ENCODE peak calls at places on chromosome 19, in seven cellular contexts. K is CD4-positive, alpha-beta memory T cell; A is dorsolateral prefrontal cortex; T is endothelial cell of umbilical vein; V is HCT116; S is body of pancreas; F is GM06990. U is an unnamed sample.

GRCh38 chr19:55703790-55704215 is 28.8 kb downstream of the EPN1 start:
- DNase-seq in K (peak), A (peak), T (peak), V (peak), S (peak), F (no peak), U (peak)

GRCh38 chr19:43504426-43505185 is at the start of gene PHLDB3:
- DNase-seq in K (no peak), A (no peak), T (peak), V (no peak), S (peak), F (no peak), U (no peak)

GRCh38 chr19:29378126-29378525 is 147.7 kb upstream of the VSTM2B start:
- DNase-seq in K (no peak), A (no peak), T (no peak), V (no peak), S (no peak), F (no peak), U (no peak)

GRCh38 chr19:47374876-47375693 is 26.0 kb downstream of the DHX34 start:
- DNase-seq in K (no peak), A (no peak), T (no peak), V (no peak), S (no peak), F (no peak), U (no peak)

GRCh38 chr19:53076984-53077383 is 26.2 kb downstream of the ZNF160 start:
- DNase-seq in K (no peak), A (peak), T (peak), V (no peak), S (peak), F (no peak), U (no peak)

GRCh38 chr19:10158485-10158884 is 36.3 kb downstream of the DNMT1 start:
- DNase-seq in K (no peak), A (no peak), T (no peak), V (no peak), S (no peak), F (no peak), U (no peak)

GRCh38 chr19:20315543-20315942 is 148.5 kb downstream of the ZNF486 start:
- DNase-seq in K (no peak), A (no peak), T (no peak), V (no peak), S (no peak), F (no peak), U (no peak)

GRCh38 chr19:3987619-3988371 is 2.5 kb upstream of the EEF2 start:
- DNase-seq in K (peak), A (peak), T (peak), V (peak), S (peak), F (peak), U (peak)

GRCh38 chr19:13121551-13122274 is 3.6 kb downstream of the NACC1 start:
- DNase-seq in K (no peak), A (no peak), T (no peak), V (no peak), S (no peak), F (no peak), U (no peak)

GRCh38 chr19:13165091-13165997 is 15.1 kb downstream of the IER2 start:
- DNase-seq in K (no peak), A (no peak), T (peak), V (no peak), S (no peak), F (no peak), U (no peak)

GRCh38 chr19:8213827-8214672 is 4.9 kb downstream of the CERS4 start:
- DNase-seq in K (no peak), A (no peak), T (no peak), V (no peak), S (no peak), F (no peak), U (no peak)

GRCh38 chr19:45526143-45526542 is 18.9 kb downstream of the VASP start:
- DNase-seq in K (no peak), A (peak), T (peak), V (no peak), S (peak), F (no peak), U (no peak)

GRCh38 chr19:29620931-29621351 is 14.9 kb downstream of the POP4 start:
- DNase-seq in K (no peak), A (no peak), T (no peak), V (no peak), S (no peak), F (no peak), U (peak)

GRCh38 chr19:47271949-47272348 is 2.7 kb upstream of the INAFM1 start:
- DNase-seq in K (no peak), A (no peak), T (no peak), V (no peak), S (no peak), F (no peak), U (no peak)

GRCh38 chr19:40443930-40444180 is 280 bp downstream of the SERTAD3 start:
- DNase-seq in K (no peak), A (no peak), T (no peak), V (no peak), S (no peak), F (no peak), U (peak)

GRCh38 chr19:42547927-42548326 is 19.6 kb upstream of the CEACAM1 start:
- DNase-seq in K (no peak), A (no peak), T (no peak), V (no peak), S (no peak), F (no peak), U (no peak)

GRCh38 chr19:47143322-47144073 is 12.9 kb downstream of the SAE1 start:
- DNase-seq in K (no peak), A (no peak), T (no peak), V (no peak), S (no peak), F (no peak), U (no peak)

GRCh38 chr19:16470911-16471811 is 609 bp downstream of the EPS15L1 start:
- DNase-seq in K (peak), A (peak), T (peak), V (no peak), S (peak), F (peak), U (no peak)

GRCh38 chr19:11530432-11530831 is 1.5 kb upstream of the ECSIT start:
- DNase-seq in K (no peak), A (peak), T (peak), V (peak), S (peak), F (peak), U (peak)

GRCh38 chr19:47486900-47487299 is 2.9 kb upstream of the KPTN start:
- DNase-seq in K (no peak), A (no peak), T (no peak), V (no peak), S (no peak), F (no peak), U (peak)

GRCh38 chr19:31578326-31578725 is 229.1 kb upstream of the TSHZ3 start:
- DNase-seq in K (no peak), A (no peak), T (no peak), V (no peak), S (no peak), F (no peak), U (no peak)

GRCh38 chr19:19540707-19541515 is 2.8 kb downstream of the CILP2 start:
- DNase-seq in K (peak), A (no peak), T (no peak), V (peak), S (peak), F (peak), U (peak)

GRCh38 chr19:39297931-39298634 is 1.9 kb downstream of the IFNL1 start:
- DNase-seq in K (peak), A (no peak), T (no peak), V (no peak), S (no peak), F (no peak), U (peak)

GRCh38 chr19:11347546-11347945 is 1.2 kb downstream of the CCDC159 start:
- DNase-seq in K (no peak), A (no peak), T (no peak), V (no peak), S (no peak), F (no peak), U (no peak)

GRCh38 chr19:45607071-45608029 is 5.3 kb upstream of the GPR4 start:
- DNase-seq in K (peak), A (peak), T (peak), V (no peak), S (peak), F (no peak), U (no peak)

GRCh38 chr19:34180273-34180672 is 8.0 kb downstream of the LSM14A start:
- DNase-seq in K (no peak), A (no peak), T (no peak), V (no peak), S (no peak), F (no peak), U (no peak)

DNA sequence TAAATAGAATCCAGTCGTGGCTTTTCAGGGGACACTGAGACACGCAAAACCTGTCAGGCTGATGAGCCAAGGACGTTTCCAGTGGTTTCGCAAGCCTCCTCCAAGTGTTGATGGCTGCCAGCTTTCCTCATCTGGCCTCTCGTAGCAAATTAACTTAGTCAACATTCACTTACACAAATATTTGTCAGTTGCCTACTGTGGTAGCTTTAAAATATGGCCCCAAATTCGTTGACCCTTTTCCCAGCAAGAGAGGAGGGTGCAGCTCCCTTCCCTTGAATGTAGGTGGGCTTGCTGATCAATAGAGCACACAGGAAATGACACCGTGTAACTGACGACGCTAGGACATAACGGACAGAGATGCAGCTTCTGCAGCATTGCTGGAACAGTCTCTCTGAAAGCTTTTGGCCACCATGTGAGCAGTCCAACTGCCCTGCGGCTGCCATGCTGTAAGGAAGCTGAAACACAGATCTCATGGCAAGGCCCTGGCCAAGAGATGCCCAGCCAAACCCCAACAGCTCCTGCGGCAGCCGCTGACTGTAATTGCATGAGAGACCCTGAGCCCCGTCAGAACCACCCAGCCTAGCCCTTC is 5.5 kb upstream of the RANBP3 start:
- DNase-seq in K (no peak), A (no peak), T (no peak), V (no peak), S (no peak), F (no peak), U (no peak)
- H3K4me3 ChIP-seq in K (no peak), A (no peak), T (no peak), V (no peak), S (no peak), F (no peak), U (no peak)

GRCh38 chr19:48556163-48556562 is 4.2 kb downstream of the SULT2B1 start:
- DNase-seq in K (no peak), A (no peak), T (peak), V (no peak), S (no peak), F (no peak), U (no peak)

GRCh38 chr19:48556825-48557224 is 4.9 kb downstream of the SULT2B1 start:
- DNase-seq in K (no peak), A (no peak), T (no peak), V (no peak), S (no peak), F (no peak), U (no peak)

GRCh38 chr19:48561412-48561811 is 9.4 kb downstream of the SULT2B1 start:
- DNase-seq in K (no peak), A (no peak), T (no peak), V (no peak), S (no peak), F (no peak), U (no peak)

GRCh38 chr19:48560095-48560530 is 8.1 kb downstream of the SULT2B1 start:
- DNase-seq in K (no peak), A (no peak), T (no peak), V (no peak), S (no peak), F (no peak), U (no peak)

DNA sequence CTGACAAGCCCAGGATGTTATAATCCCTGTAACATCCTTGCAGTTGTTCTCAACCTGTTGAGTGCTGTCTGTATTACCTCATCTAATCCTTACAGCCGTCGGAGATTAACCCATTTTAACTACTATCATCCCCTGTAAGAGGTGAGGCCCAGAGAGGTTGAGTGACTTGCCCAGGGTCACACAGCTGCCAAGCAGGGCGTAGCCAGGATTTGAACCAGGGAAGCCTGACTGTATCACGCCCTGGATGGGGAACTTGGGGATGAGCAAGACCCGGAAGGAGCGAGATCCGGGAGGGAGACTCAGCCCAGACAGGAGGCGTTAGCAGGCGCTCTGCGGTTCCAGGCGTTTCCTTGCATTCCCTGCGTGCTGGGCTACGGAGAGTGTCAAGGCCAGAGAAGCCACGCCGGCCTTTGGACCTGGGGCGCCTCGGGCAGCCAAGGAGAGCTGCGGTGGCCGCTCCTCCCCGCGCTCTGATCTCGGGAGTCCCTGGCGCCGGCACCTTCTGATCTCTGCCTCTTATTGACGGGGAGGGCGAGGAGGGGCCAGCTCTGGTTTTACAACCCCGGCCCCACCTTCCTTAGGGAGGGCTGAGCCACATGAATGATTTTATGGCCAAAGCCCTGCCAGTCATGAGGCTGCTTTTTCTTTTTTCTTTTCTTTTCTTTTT is 6.2 kb downstream of the SULT2B1 start:
- DNase-seq in K (no peak), A (no peak), T (no peak), V (peak), S (peak), F (no peak), U (no peak)
- H3K4me3 ChIP-seq in K (no peak), A (no peak), T (no peak), V (peak), S (no peak), F (no peak), U (no peak)

GRCh38 chr19:48616491-48617056 is 1.7 kb upstream of the FAM83E start:
- DNase-seq in K (no peak), A (no peak), T (no peak), V (no peak), S (no peak), F (no peak), U (no peak)

GRCh38 chr19:48617146-48617937 is 1.6 kb downstream of the RPL18 start:
- DNase-seq in K (no peak), A (no peak), T (no peak), V (no peak), S (peak), F (no peak), U (no peak)

GRCh38 chr19:48615145-48616040 is 517 bp upstream of the FAM83E start:
- DNase-seq in K (no peak), A (no peak), T (no peak), V (no peak), S (no peak), F (no peak), U (no peak)

GRCh38 chr19:48614436-48615144 is at the start of gene FAM83E:
- DNase-seq in K (no peak), A (no peak), T (no peak), V (no peak), S (no peak), F (no peak), U (no peak)

GRCh38 chr19:48616041-48616436 is 1.2 kb upstream of the FAM83E start:
- DNase-seq in K (no peak), A (no peak), T (no peak), V (no peak), S (no peak), F (no peak), U (no peak)
- H3K4me3 ChIP-seq in K (no peak), A (no peak), T (no peak), V (peak), S (no peak), F (no peak), U (no peak)

GRCh38 chr19:23686622-23687423 is at the start of gene ZNF675:
- DNase-seq in K (peak), A (peak), T (peak), V (peak), S (peak), F (peak), U (peak)
- H3K4me3 ChIP-seq in K (peak), A (peak), T (peak), V (peak), S (peak), F (peak), U (peak)

GRCh38 chr19:50417138-50417849 is 1.4 kb upstream of the SPIB start:
- DNase-seq in K (no peak), A (no peak), T (no peak), V (no peak), S (peak), F (peak), U (no peak)

GRCh38 chr19:50415661-50416033 is 3.1 kb upstream of the SPIB start:
- DNase-seq in K (no peak), A (no peak), T (no peak), V (no peak), S (no peak), F (peak), U (no peak)

GRCh38 chr19:50416815-50417137 is 2.0 kb upstream of the SPIB start:
- DNase-seq in K (no peak), A (no peak), T (no peak), V (no peak), S (no peak), F (no peak), U (no peak)

GRCh38 chr19:50414850-50415660 is 3.7 kb upstream of the SPIB start:
- DNase-seq in K (peak), A (peak), T (peak), V (peak), S (peak), F (peak), U (peak)

DNA sequence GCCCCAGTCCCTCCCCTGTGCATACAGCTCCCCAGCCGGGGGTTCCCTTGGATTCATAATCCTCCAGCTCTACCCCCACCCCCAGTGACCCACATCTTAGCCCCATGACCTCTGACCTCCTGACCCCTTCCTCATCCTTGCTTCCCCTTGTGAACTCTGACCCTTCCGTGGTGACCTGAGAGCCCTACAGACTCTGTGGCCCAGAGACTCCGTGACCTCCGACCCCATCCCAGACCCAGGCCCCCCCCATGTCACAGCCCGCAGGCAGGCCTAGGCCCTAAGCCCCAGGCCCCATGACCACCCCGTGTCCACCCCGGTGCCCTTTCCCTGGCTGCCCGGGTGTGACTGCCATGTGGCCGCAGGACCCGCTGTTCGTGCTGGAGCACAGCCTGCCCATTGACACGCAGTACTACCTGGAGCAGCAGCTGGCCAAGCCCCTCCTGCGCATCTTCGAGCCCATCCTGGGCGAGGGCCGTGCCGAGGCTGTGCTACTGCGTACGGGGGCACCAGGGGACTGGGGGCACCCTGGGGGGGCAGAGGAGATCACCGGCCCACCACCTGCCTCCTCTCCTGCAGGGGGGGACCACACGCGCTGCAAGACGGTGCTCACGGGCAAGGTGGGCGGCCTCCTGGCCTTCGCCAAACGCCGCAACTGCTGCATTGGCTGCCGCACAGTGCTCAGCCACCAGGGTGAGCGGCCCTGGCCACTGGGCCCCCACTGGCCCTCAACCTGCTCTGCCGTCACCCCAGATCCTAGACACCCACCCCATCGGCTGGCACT is 2.5 kb upstream of the SPIB start:
- DNase-seq in K (no peak), A (no peak), T (no peak), V (no peak), S (no peak), F (no peak), U (no peak)
- H3K4me3 ChIP-seq in K (no peak), A (no peak), T (no peak), V (no peak), S (no peak), F (no peak), U (no peak)

GRCh38 chr19:2634960-2635359 is 67.5 kb downstream of the GNG7 start:
- DNase-seq in K (no peak), A (no peak), T (no peak), V (no peak), S (no peak), F (no peak), U (no peak)
- H3K4me3 ChIP-seq in K (no peak), A (no peak), T (no peak), V (no peak), S (no peak), F (no peak), U (no peak)

DNA sequence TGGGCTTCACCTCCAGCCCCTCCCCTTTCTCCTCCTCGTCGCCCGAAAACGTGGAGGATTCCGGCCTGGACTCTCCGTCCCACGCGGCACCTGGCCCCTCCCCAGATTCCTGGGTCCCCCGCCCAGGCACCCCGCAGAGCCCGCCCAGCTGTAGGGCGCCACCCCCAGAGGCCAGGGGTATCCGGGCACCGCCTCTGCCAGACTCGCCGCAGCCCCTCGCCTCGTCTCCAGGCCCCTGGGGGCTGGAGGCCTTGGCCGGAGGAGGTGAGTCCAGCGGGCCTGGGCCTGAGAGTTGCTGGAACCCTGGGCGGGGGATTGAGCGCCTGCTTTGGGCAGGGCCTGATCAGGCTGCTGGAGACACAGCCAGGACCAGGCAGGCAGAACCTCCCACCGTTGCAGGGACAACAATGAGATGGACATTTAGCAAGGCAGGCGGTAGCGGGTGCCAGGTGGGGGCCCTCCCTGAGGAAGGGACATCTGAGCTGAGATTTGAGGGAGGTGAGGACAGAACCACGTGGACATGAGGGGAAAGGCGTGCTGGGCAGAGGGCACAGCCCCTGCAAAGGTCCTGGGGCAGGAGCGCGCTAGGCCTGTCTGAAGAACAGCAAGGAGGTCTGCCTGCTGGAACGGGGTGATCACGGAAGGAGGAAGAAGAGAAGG is 16.2 kb upstream of the B3GNT3 start:
- DNase-seq in K (no peak), A (no peak), T (no peak), V (no peak), S (no peak), F (no peak), U (no peak)
- H3K4me3 ChIP-seq in K (no peak), A (no peak), T (no peak), V (peak), S (no peak), F (no peak), U (no peak)

GRCh38 chr19:1018393-1018792 is 2.5 kb downstream of the TMEM259 start:
- DNase-seq in K (no peak), A (no peak), T (no peak), V (no peak), S (no peak), F (no peak), U (no peak)
- H3K4me3 ChIP-seq in K (no peak), A (no peak), T (no peak), V (no peak), S (no peak), F (peak), U (no peak)

U was measured in Jurkat, Clone E6-1.